ENCODE peak calls at places on chromosomes 2 and 18, in five cellular contexts. U is HS-5; T is memory B cell; I is CD8-positive, alpha-beta T cell; Z is MV-4-11. K is an unnamed sample.

GRCh38 chr2:95391641-95392310 is 10.7 kb upstream of the FAHD2A start:
- DNase-seq in Z (no peak), U (no peak), T (no peak), I (no peak), K (no peak)

GRCh38 chr2:3483227-3483985 is 35.9 kb downstream of the ADI1 start:
- DNase-seq in Z (no peak), T (no peak), U (no peak), I (no peak), K (no peak)

GRCh38 chr2:55771612-55772011 is 78.0 kb upstream of the PNPT1 start:
- DNase-seq in U (peak; percentile 20), I (no peak), Z (peak; percentile 4), T (no peak), K (no peak)

GRCh38 chr2:191318037-191318728 is 73.0 kb downstream of the MYO1B start:
- DNase-seq in T (no peak), Z (no peak), I (no peak), U (no peak), K (no peak)

GRCh38 chr2:65367517-65367916 is 64.9 kb downstream of the SPRED2 start:
- DNase-seq in Z (peak; percentile 76), I (no peak), U (peak; percentile 98), T (no peak), K (peak; percentile 96)

GRCh38 chr2:224987733-224988132 is 54.5 kb downstream of the DOCK10 start:
- DNase-seq in I (no peak), U (no peak), T (no peak), Z (no peak), K (no peak)

GRCh38 chr2:197453914-197454398 is 604 bp downstream of the COQ10B start:
- DNase-seq in U (no peak), Z (no peak), T (no peak), I (no peak), K (peak; percentile 80)

GRCh38 chr2:240623531-240624010 is 1.7 kb upstream of the GPR35 start:
- DNase-seq in I (no peak), Z (no peak), U (no peak), T (no peak), K (no peak)

GRCh38 chr2:144938308-144938709 is 418.4 kb upstream of the ZEB2 start:
- DNase-seq in T (no peak), Z (no peak), I (no peak), U (peak; percentile 61), K (no peak)

GRCh38 chr2:12465631-12466135 is 251.1 kb upstream of the TRIB2 start:
- DNase-seq in U (no peak), T (no peak), I (no peak), Z (peak; percentile 22), K (no peak)

GRCh38 chr2:47043891-47044239 is 111.2 kb downstream of the STPG4 start:
- DNase-seq in Z (no peak), I (no peak), U (no peak), T (no peak), K (no peak)

GRCh38 chr18:37575646-37576045 is 10.0 kb upstream of the CELF4 start:
- DNase-seq in Z (no peak), T (no peak), I (no peak), U (no peak), K (no peak)

GRCh38 chr18:59907172-59907571 is 7.4 kb downstream of the PMAIP1 start:
- DNase-seq in Z (peak; percentile 82), I (no peak), T (no peak), U (no peak), K (no peak)

GRCh38 chr2:45435316-45435715 is 175.8 kb downstream of the SRBD1 start:
- DNase-seq in T (no peak), I (no peak), U (peak; percentile 63), Z (no peak), K (no peak)

GRCh38 chr2:11320698-11321492 is 23.5 kb downstream of the ROCK2 start:
- DNase-seq in U (no peak), T (no peak), I (no peak), Z (no peak), K (no peak)

GRCh38 chr18:3703732-3704176 is 253.8 kb downstream of the TGIF1 start:
- DNase-seq in U (peak; percentile 8), Z (peak; percentile 62), I (no peak), T (no peak), K (peak; percentile 32)

GRCh38 chr2:102141915-102142828 is at the start of gene IL1R1:
- DNase-seq in T (no peak), I (no peak), U (no peak), Z (no peak), K (no peak)

GRCh38 chr2:8059255-8059654 is 622.6 kb upstream of the ID2 start:
- DNase-seq in U (no peak), I (no peak), Z (no peak), T (no peak), K (no peak)

GRCh38 chr2:49335546-49335945 is 181.2 kb upstream of the FSHR start:
- DNase-seq in Z (no peak), T (no peak), I (no peak), U (no peak), K (no peak)

GRCh38 chr18:59699750-59700534 is 2.7 kb upstream of the CCBE1 start:
- DNase-seq in Z (no peak), U (no peak), I (no peak), T (no peak), K (no peak)

GRCh38 chr18:39667905-39668304 is 2102.3 kb upstream of the CELF4 start:
- DNase-seq in T (no peak), U (no peak), Z (no peak), I (no peak), K (no peak)

GRCh38 chr2:102116675-102117471 is 25.7 kb upstream of the IL1R1 start:
- DNase-seq in U (no peak), Z (peak; percentile 19), I (no peak), T (no peak), K (no peak)

GRCh38 chr2:135773917-135774316 is 32.3 kb downstream of the UBXN4 start:
- DNase-seq in Z (peak; percentile 55), I (no peak), T (no peak), U (peak; percentile 40), K (no peak)

GRCh38 chr2:189613077-189613636 is 32.6 kb upstream of the SLC40A1 start:
- DNase-seq in Z (no peak), T (no peak), U (peak; percentile 69), I (no peak), K (peak; percentile 21)

GRCh38 chr2:186716899-186717811 is 23.3 kb downstream of the FAM171B start:
- DNase-seq in Z (no peak), T (no peak), U (no peak), I (no peak), K (no peak)

GRCh38 chr2:8342407-8342806 is 339.4 kb upstream of the ID2 start:
- DNase-seq in T (no peak), U (no peak), I (no peak), Z (no peak), K (no peak)